ENCODE peak calls at places on chromosome 11, in nine cellular contexts. C is T-helper 1 cell; U is stimulated activated CD8-positive, alpha-beta memory T cell treated with anti-CD3 and anti-CD28 coated beads, Interleukin-12 subunit alpha, Interleukin-12 subunit beta, amount 100 ng/mL, for 1 hour; K is occipital lobe; F is GM10248; S is activated CD4-positive, alpha-beta T cell treated with anti-CD3 and anti-CD28 coated beads, Interleukin-2, amount 10 ng/mL, durations not matched to agents 7 days and 5 days; L is omental fat pad; G is NCI-H460; O is activated naive CD4-positive, alpha-beta T cell treated with Interleukin-2 at 50 U/mL for 16 hours. X is an unnamed sample.

GRCh38 chr11:27395556-27396258 is 32.7 kb upstream of the CCDC34 start:
- DNase-seq in S (no peak), U (no peak), K (no peak), C (no peak), O (no peak), F (no peak), L (no peak), G (peak), X (no peak)

GRCh38 chr11:8241373-8242112 is 22.1 kb downstream of the LMO1 start:
- DNase-seq in F (no peak), O (no peak), U (no peak), G (no peak), K (no peak), L (no peak), S (no peak), C (no peak), X (no peak)

GRCh38 chr11:95586681-95587080 is 202.9 kb downstream of the FAM76B start:
- DNase-seq in L (no peak), C (no peak), S (no peak), K (no peak), F (no peak), O (no peak), G (no peak), U (no peak), X (no peak)

GRCh38 chr11:20110908-20111669 is 49.2 kb downstream of the DBX1 start:
- DNase-seq in L (no peak), C (peak), F (peak), G (peak), O (peak), K (no peak), S (peak), U (peak), X (peak)

GRCh38 chr11:68127791-68128681 is 6.8 kb upstream of the CHKA start:
- DNase-seq in S (no peak), C (no peak), O (no peak), L (no peak), G (no peak), U (no peak), K (no peak), F (no peak), X (no peak)

GRCh38 chr11:106091480-106092123 is 14.1 kb downstream of the AASDHPPT start:
- DNase-seq in K (no peak), U (no peak), F (peak), G (no peak), C (no peak), L (no peak), S (no peak), O (peak), X (peak)

GRCh38 chr11:95144313-95145235 is 54.9 kb downstream of the ENDOD1 start:
- DNase-seq in F (no peak), O (no peak), L (no peak), U (no peak), K (no peak), S (no peak), G (no peak), C (no peak), X (no peak)

GRCh38 chr11:78380615-78381029 is 37.0 kb downstream of the GAB2 start:
- DNase-seq in K (no peak), L (no peak), F (no peak), O (no peak), G (no peak), C (no peak), S (no peak), U (no peak), X (no peak)

GRCh38 chr11:59114344-59114743 is 7.3 kb downstream of the FAM111B start:
- DNase-seq in F (no peak), C (no peak), G (no peak), O (no peak), U (no peak), L (no peak), S (no peak), K (no peak), X (no peak)

GRCh38 chr11:130894322-130895025 is 21.8 kb downstream of the SNX19 start:
- DNase-seq in L (peak), G (peak), O (peak), C (peak), S (peak), K (peak), F (peak), U (peak), X (peak)

GRCh38 chr11:111602865-111603632 is 800 bp downstream of the SIK2 start:
- DNase-seq in O (no peak), L (no peak), K (peak), U (no peak), C (peak), G (no peak), F (peak), S (peak), X (peak)

GRCh38 chr11:103812680-103813079 is 223.8 kb upstream of the DDI1 start:
- DNase-seq in C (no peak), S (no peak), K (no peak), L (no peak), U (no peak), O (no peak), G (no peak), F (no peak), X (no peak)

GRCh38 chr11:83159901-83160865 is 3.3 kb downstream of the PCF11 start:
- DNase-seq in S (no peak), K (no peak), C (no peak), F (no peak), G (no peak), O (no peak), U (no peak), L (no peak), X (no peak)

GRCh38 chr11:8224161-8224591 is 39.5 kb downstream of the LMO1 start:
- DNase-seq in K (no peak), U (no peak), L (no peak), C (no peak), O (no peak), G (no peak), S (no peak), F (no peak), X (no peak)

GRCh38 chr11:9642894-9643293 is 21.0 kb upstream of the SWAP70 start:
- DNase-seq in C (no peak), K (no peak), F (no peak), G (no peak), L (no peak), U (no peak), O (no peak), S (no peak), X (no peak)